ENCODE peak calls at places on chromosomes 13 and 19, in seven cellular contexts. E is cardiac muscle cell, K is fibroblast of pulmonary artery, W is AG09309, C is upper lobe of right lung, D is RWPE1, B is H1. Z is an unnamed sample.

GRCh38 chr13:25682221-25682620 is 310.4 kb downstream of the ATP8A2 start:
- DNase-seq in E (no peak), K (no peak), W (no peak), C (no peak), D (no peak), B (no peak), Z (no peak)

GRCh38 chr13:110068176-110068473 is 238.8 kb downstream of the COL4A1 start:
- DNase-seq in E (no peak), K (no peak), W (no peak), C (no peak), D (no peak), B (no peak), Z (no peak)

GRCh38 chr13:48890386-48890785 is 85.3 kb upstream of the FNDC3A start:
- DNase-seq in E (no peak), K (no peak), W (no peak), C (no peak), D (no peak), B (no peak), Z (no peak)

GRCh38 chr19:47507031-47507430 is 7.8 kb downstream of the NAPA start:
- DNase-seq in E (no peak), K (no peak), W (no peak), C (no peak), D (no peak), B (no peak), Z (no peak)

GRCh38 chr19:4069331-4069959 is 2.7 kb upstream of the ZBTB7A start:
- DNase-seq in E (no peak), K (no peak), W (no peak), C (peak), D (no peak), B (no peak), Z (no peak)

GRCh38 chr19:34722353-34722752 is 11.7 kb upstream of the ZNF181 start:
- DNase-seq in E (no peak), K (no peak), W (no peak), C (no peak), D (no peak), B (no peak), Z (no peak)

GRCh38 chr19:50377517-50377916 is 1.3 kb downstream of the NR1H2 start:
- DNase-seq in E (no peak), K (no peak), W (no peak), C (no peak), D (no peak), B (no peak), Z (no peak)

GRCh38 chr19:28633223-28634030 is 579.5 kb downstream of the UQCRFS1 start:
- DNase-seq in E (peak), K (peak), W (peak), C (no peak), D (no peak), B (peak), Z (peak)

GRCh38 chr13:50334092-50334778 is 319.0 kb downstream of the KCNRG start:
- DNase-seq in E (no peak), K (no peak), W (no peak), C (no peak), D (no peak), B (no peak), Z (no peak)

GRCh38 chr19:6644796-6645195 is 25.2 kb downstream of the TNFSF14 start:
- DNase-seq in E (no peak), K (no peak), W (no peak), C (no peak), D (no peak), B (no peak), Z (no peak)

GRCh38 chr13:60887711-60888110 is 490.7 kb downstream of the TDRD3 start:
- DNase-seq in E (no peak), K (peak), W (no peak), C (no peak), D (no peak), B (no peak), Z (no peak)

GRCh38 chr13:45949161-45949560 is 97.6 kb upstream of the SIAH3 start:
- DNase-seq in E (no peak), K (no peak), W (no peak), C (no peak), D (no peak), B (no peak), Z (no peak)

GRCh38 chr13:41813426-41813825 is 147.5 kb downstream of the VWA8 start:
- DNase-seq in E (peak), K (peak), W (no peak), C (no peak), D (no peak), B (no peak), Z (no peak)

GRCh38 chr13:51905787-51906186 is 44.0 kb downstream of the CCDC70 start:
- DNase-seq in E (no peak), K (no peak), W (no peak), C (no peak), D (peak), B (no peak), Z (no peak)
- TF ChIP-seq CTCF in E (no peak), K (no peak), W (no peak), C (no peak), D (no peak), B (no peak), Z (no peak)

GRCh38 chr19:10076535-10076934 is 9.6 kb upstream of the SHFL start:
- DNase-seq in E (no peak), K (no peak), W (no peak), C (no peak), D (no peak), B (no peak), Z (no peak)

GRCh38 chr19:10070730-10071446 is 15.2 kb upstream of the SHFL start:
- DNase-seq in E (no peak), K (no peak), W (no peak), C (no peak), D (no peak), B (no peak), Z (no peak)

GRCh38 chr19:10079031-10079453 is 7.1 kb upstream of the SHFL start:
- DNase-seq in E (no peak), K (no peak), W (no peak), C (no peak), D (no peak), B (no peak), Z (no peak)

GRCh38 chr19:10078329-10078728 is 7.8 kb upstream of the SHFL start:
- DNase-seq in E (no peak), K (no peak), W (no peak), C (no peak), D (no peak), B (no peak), Z (no peak)

DNA sequence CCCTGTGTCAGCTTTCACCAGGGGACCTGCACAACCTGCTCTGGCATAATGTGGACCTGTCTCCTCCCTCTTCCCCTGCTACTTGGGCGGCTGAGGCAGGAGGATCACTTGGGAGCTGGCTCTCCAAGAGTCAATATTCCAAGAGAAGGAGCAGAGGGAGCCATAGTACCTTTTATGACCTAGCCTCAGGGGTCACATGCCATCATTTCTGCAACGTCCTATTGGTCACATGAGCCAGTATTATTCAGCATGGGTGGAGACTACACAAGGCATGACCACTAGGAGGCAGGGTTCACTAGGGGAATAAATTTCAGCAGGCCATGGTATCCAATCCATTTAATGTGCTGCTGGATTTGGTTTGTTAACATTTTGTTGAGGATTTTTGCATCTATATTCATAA is 12.0 kb upstream of the SHFL start:
- DNase-seq in E (peak), K (peak), W (no peak), C (no peak), D (no peak), B (no peak), Z (peak)
- TF ChIP-seq CTCF in E (peak), K (peak), W (peak), C (peak), D (no peak), B (peak), Z (no peak)

DNA sequence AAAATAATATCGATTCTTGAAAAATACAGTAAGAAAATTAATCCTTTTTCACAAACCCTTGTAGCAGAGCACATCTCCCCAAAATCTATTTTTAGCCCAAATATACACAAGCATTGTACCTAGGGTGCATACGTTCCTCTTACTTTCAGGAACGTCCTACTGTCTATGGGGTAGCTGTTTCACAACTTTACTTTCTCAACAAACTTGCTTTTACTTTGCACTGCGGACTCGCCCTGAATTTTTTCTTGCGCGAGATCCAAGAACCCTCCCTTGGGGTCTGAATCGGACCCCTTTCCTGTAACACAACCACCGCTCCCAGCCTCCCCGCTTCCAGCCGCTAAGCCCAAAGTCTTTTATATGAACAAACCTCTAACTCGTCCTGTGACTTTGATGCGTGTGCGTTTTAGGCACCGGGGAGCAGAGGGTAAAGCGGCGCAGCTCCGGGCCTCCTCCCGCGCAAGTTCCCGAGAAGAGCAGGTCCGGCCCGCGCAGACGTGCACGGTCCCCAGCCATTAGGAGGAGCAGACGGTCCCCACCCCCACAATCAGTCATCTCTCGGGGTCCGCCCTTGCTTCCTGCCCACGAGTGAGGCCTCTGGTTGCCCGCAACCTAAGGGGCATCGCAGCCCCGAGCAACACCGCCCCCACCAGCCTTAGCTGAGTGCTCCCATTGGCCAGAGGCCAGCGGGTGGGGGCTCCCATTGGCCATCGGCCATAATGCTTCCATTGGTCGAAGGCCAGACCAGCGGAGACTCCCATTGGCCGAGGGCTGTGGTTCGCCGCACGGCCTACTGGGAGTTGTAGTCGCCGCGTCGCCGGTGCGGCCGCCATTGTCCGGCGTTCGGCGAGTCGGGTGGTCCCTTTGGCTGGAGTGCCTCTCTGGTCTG is at the start of gene ZNF8:
- DNase-seq in E (peak), K (peak), W (peak), C (peak), D (peak), B (peak), Z (peak)
- TF ChIP-seq CTCF in E (peak), K (no peak), W (no peak), C (peak), D (no peak), B (no peak), Z (no peak)

GRCh38 chr13:32259116-32259515 is 56.0 kb downstream of the ZAR1L start:
- DNase-seq in E (no peak), K (no peak), W (no peak), C (no peak), D (no peak), B (no peak), Z (no peak)
- TF ChIP-seq CTCF in E (no peak), K (no peak), W (no peak), C (no peak), D (no peak), B (peak), Z (no peak)

GRCh38 chr19:15448778-15449619 is 757 bp downstream of the WIZ start:
- DNase-seq in E (peak), K (peak), W (no peak), C (no peak), D (no peak), B (no peak), Z (peak)
- TF ChIP-seq CTCF in E (no peak), K (no peak), W (no peak), C (no peak), D (no peak), B (no peak), Z (no peak)